ENCODE peak calls at places on chromosomes 3 and 15, in six cellular contexts. One of them, this sample, is unnamed.

GRCh38 chr3:185677146-185677829 is 91.2 kb downstream of the SENP2 start:
- DNase-seq in GM23248: peak; percentile 86
- DNase-seq in brain microvascular endothelial cell: peak; percentile 77
- DNase-seq in OCI-LY7: peak; percentile 40
- DNase-seq in K562: peak; percentile 68
- DNase-seq in naive thymus-derived CD4-positive, alpha-beta T cell: no peak
- DNase-seq in this sample: peak; percentile 83

GRCh38 chr15:100171411-100171810 is 170.4 kb downstream of the ADAMTS17 start:
- DNase-seq in GM23248: no peak
- DNase-seq in brain microvascular endothelial cell: no peak
- DNase-seq in OCI-LY7: no peak
- DNase-seq in K562: no peak
- DNase-seq in naive thymus-derived CD4-positive, alpha-beta T cell: no peak
- DNase-seq in this sample: no peak

GRCh38 chr15:80906159-80906775 is 83.4 kb downstream of the MESD start:
- DNase-seq in GM23248: peak; percentile 46
- DNase-seq in brain microvascular endothelial cell: no peak
- DNase-seq in OCI-LY7: no peak
- DNase-seq in K562: peak; percentile 18
- DNase-seq in naive thymus-derived CD4-positive, alpha-beta T cell: no peak
- DNase-seq in this sample: peak; percentile 43

GRCh38 chr3:71930056-71930991 is 145.4 kb upstream of the PROK2 start:
- DNase-seq in GM23248: peak; percentile 87
- DNase-seq in brain microvascular endothelial cell: peak; percentile 19
- DNase-seq in OCI-LY7: peak; percentile 59
- DNase-seq in K562: peak; percentile 13
- DNase-seq in naive thymus-derived CD4-positive, alpha-beta T cell: no peak
- DNase-seq in this sample: peak; percentile 90

GRCh38 chr3:128473180-128473519 is 6.5 kb upstream of the DNAJB8 start:
- DNase-seq in GM23248: no peak
- DNase-seq in brain microvascular endothelial cell: no peak
- DNase-seq in OCI-LY7: no peak
- DNase-seq in K562: no peak
- DNase-seq in naive thymus-derived CD4-positive, alpha-beta T cell: no peak
- DNase-seq in this sample: no peak

GRCh38 chr3:194043516-194043915 is 92.4 kb upstream of the HES1 start:
- DNase-seq in GM23248: peak; percentile 80
- DNase-seq in brain microvascular endothelial cell: peak; percentile 46
- DNase-seq in OCI-LY7: no peak
- DNase-seq in K562: peak; percentile 63
- DNase-seq in naive thymus-derived CD4-positive, alpha-beta T cell: no peak
- DNase-seq in this sample: no peak

GRCh38 chr15:78306176-78306774 is 6.9 kb upstream of the SKIC8 start:
- DNase-seq in GM23248: peak; percentile 77
- DNase-seq in brain microvascular endothelial cell: peak; percentile 75
- DNase-seq in OCI-LY7: no peak
- DNase-seq in K562: peak; percentile 86
- DNase-seq in naive thymus-derived CD4-positive, alpha-beta T cell: no peak
- DNase-seq in this sample: no peak

GRCh38 chr3:44175070-44175469 is 66.6 kb upstream of the TOPAZ1 start:
- DNase-seq in GM23248: no peak
- DNase-seq in brain microvascular endothelial cell: no peak
- DNase-seq in OCI-LY7: no peak
- DNase-seq in K562: no peak
- DNase-seq in naive thymus-derived CD4-positive, alpha-beta T cell: no peak
- DNase-seq in this sample: no peak

GRCh38 chr15:79027532-79028410 is 62.8 kb downstream of the RASGRF1 start:
- DNase-seq in GM23248: no peak
- DNase-seq in brain microvascular endothelial cell: no peak
- DNase-seq in OCI-LY7: no peak
- DNase-seq in K562: no peak
- DNase-seq in naive thymus-derived CD4-positive, alpha-beta T cell: no peak
- DNase-seq in this sample: no peak

GRCh38 chr3:137071104-137071503 is 113.3 kb downstream of the IL20RB start:
- DNase-seq in GM23248: no peak
- DNase-seq in brain microvascular endothelial cell: no peak
- DNase-seq in OCI-LY7: no peak
- DNase-seq in K562: no peak
- DNase-seq in naive thymus-derived CD4-positive, alpha-beta T cell: no peak
- DNase-seq in this sample: no peak

GRCh38 chr3:74614133-74614967 is at the start of gene CNTN3:
- DNase-seq in GM23248: peak; percentile 69
- DNase-seq in brain microvascular endothelial cell: no peak
- DNase-seq in OCI-LY7: no peak
- DNase-seq in K562: no peak
- DNase-seq in naive thymus-derived CD4-positive, alpha-beta T cell: no peak
- DNase-seq in this sample: peak; percentile 34

GRCh38 chr3:73808862-73809509 is 184.2 kb upstream of the PDZRN3 start:
- DNase-seq in GM23248: no peak
- DNase-seq in brain microvascular endothelial cell: no peak
- DNase-seq in OCI-LY7: no peak
- DNase-seq in K562: no peak
- DNase-seq in naive thymus-derived CD4-positive, alpha-beta T cell: no peak
- DNase-seq in this sample: peak; percentile 74

GRCh38 chr15:52255935-52256334 is 39.7 kb downstream of the MYO5C start:
- DNase-seq in GM23248: no peak
- DNase-seq in brain microvascular endothelial cell: no peak
- DNase-seq in OCI-LY7: no peak
- DNase-seq in K562: no peak
- DNase-seq in naive thymus-derived CD4-positive, alpha-beta T cell: no peak
- DNase-seq in this sample: no peak

GRCh38 chr3:100105536-100105935 is 8.8 kb downstream of the FILIP1L start:
- DNase-seq in GM23248: peak; percentile 8
- DNase-seq in brain microvascular endothelial cell: no peak
- DNase-seq in OCI-LY7: peak; percentile 76
- DNase-seq in K562: no peak
- DNase-seq in naive thymus-derived CD4-positive, alpha-beta T cell: no peak
- DNase-seq in this sample: no peak

GRCh38 chr3:33398410-33398809 is 41.8 kb downstream of the UBP1 start:
- DNase-seq in GM23248: no peak
- DNase-seq in brain microvascular endothelial cell: no peak
- DNase-seq in OCI-LY7: no peak
- DNase-seq in K562: no peak
- DNase-seq in naive thymus-derived CD4-positive, alpha-beta T cell: no peak
- DNase-seq in this sample: no peak

GRCh38 chr3:123446210-123446609 is 2.7 kb downstream of the ADCY5 start:
- DNase-seq in GM23248: no peak
- DNase-seq in brain microvascular endothelial cell: no peak
- DNase-seq in OCI-LY7: no peak
- DNase-seq in K562: no peak
- DNase-seq in naive thymus-derived CD4-positive, alpha-beta T cell: no peak
- DNase-seq in this sample: no peak
- H3K27ac ChIP-seq in GM23248: no peak overlapping the region
- H3K27ac ChIP-seq in brain microvascular endothelial cell: no peak overlapping the region
- H3K27ac ChIP-seq in OCI-LY7: no peak overlapping the region
- H3K27ac ChIP-seq in K562: no peak overlapping the region
- H3K27ac ChIP-seq in naive thymus-derived CD4-positive, alpha-beta T cell: no peak overlapping the region
- H3K27ac ChIP-seq in this sample: no peak overlapping the region

DNA sequence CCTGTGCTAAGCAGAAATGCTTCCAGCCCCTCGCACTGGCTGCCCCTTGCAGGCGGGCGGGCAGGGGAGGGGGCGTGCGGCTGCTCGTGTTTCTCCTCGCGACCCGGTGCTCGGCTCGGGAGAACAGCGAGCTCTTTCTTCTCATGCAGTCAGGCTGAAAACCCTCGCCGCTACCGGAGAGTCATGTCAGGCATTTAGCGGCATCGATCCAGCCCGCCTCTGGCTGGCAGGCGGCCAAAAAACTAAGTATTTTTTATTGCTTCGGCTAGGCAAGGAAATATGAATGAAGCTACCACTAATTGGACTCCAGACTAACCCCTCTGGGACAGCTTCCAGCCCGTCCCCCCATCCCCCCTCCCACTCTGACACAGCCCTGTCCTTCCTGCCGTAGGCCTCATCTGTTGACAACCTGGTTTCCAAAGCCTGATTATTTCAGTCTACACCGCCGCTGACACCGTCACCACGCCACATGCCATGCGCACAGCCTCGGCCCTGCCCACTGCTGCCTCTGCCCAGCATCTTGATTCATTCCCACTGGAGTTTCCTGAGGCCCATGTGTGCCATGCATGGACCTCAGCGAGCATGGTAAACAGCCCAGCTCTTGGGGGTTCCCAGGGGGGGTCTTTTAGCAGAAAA is 35.3 kb downstream of the TLE3 start:
- DNase-seq in GM23248: no peak
- DNase-seq in brain microvascular endothelial cell: peak; percentile 87
- DNase-seq in OCI-LY7: no peak
- DNase-seq in K562: no peak
- DNase-seq in naive thymus-derived CD4-positive, alpha-beta T cell: no peak
- DNase-seq in this sample: no peak
- H3K27ac ChIP-seq in GM23248: no peak overlapping the region
- H3K27ac ChIP-seq in brain microvascular endothelial cell: no peak overlapping the region
- H3K27ac ChIP-seq in OCI-LY7: no peak overlapping the region
- H3K27ac ChIP-seq in K562: no peak overlapping the region
- H3K27ac ChIP-seq in naive thymus-derived CD4-positive, alpha-beta T cell: no peak overlapping the region
- H3K27ac ChIP-seq in this sample: no peak overlapping the region

GRCh38 chr15:43899928-43900327 is 73.1 kb downstream of the WDR76 start:
- DNase-seq in GM23248: peak; percentile 26
- DNase-seq in brain microvascular endothelial cell: no peak
- DNase-seq in OCI-LY7: no peak
- DNase-seq in K562: peak; percentile 82
- DNase-seq in naive thymus-derived CD4-positive, alpha-beta T cell: no peak
- DNase-seq in this sample: no peak
- H3K27ac ChIP-seq in GM23248: no peak overlapping the region
- H3K27ac ChIP-seq in brain microvascular endothelial cell: no peak overlapping the region
- H3K27ac ChIP-seq in OCI-LY7: no peak overlapping the region
- H3K27ac ChIP-seq in K562: peak overlapping the region; percentile 72
- H3K27ac ChIP-seq in naive thymus-derived CD4-positive, alpha-beta T cell: no peak overlapping the region
- H3K27ac ChIP-seq in this sample: no peak overlapping the region

DNA sequence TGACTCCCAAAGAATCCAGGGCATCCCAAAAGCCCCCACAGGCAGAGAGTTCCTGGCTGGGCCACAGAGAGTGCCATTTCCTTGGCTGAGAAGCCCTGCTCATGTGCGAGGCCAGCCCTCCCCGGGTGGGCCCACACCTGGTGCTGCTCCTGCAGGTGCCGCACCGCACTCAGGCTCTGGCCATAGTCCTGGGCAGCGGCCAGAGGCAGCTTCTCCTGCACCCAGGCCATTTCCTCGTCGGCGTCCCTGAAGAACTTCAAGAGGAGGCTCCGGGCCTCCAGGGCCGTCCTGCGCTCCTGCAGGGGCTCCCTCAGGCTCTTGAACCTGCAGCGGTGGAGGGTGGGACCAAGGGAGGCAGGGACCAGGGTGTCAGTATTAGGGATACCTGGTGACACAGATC is 18.1 kb downstream of the PLA2G4B start:
- DNase-seq in GM23248: no peak
- DNase-seq in brain microvascular endothelial cell: no peak
- DNase-seq in OCI-LY7: no peak
- DNase-seq in K562: no peak
- DNase-seq in naive thymus-derived CD4-positive, alpha-beta T cell: no peak
- DNase-seq in this sample: no peak
- H3K27ac ChIP-seq in GM23248: no peak overlapping the region
- H3K27ac ChIP-seq in brain microvascular endothelial cell: no peak overlapping the region
- H3K27ac ChIP-seq in OCI-LY7: no peak overlapping the region
- H3K27ac ChIP-seq in K562: no peak overlapping the region
- H3K27ac ChIP-seq in naive thymus-derived CD4-positive, alpha-beta T cell: no peak overlapping the region
- H3K27ac ChIP-seq in this sample: no peak overlapping the region

DNA sequence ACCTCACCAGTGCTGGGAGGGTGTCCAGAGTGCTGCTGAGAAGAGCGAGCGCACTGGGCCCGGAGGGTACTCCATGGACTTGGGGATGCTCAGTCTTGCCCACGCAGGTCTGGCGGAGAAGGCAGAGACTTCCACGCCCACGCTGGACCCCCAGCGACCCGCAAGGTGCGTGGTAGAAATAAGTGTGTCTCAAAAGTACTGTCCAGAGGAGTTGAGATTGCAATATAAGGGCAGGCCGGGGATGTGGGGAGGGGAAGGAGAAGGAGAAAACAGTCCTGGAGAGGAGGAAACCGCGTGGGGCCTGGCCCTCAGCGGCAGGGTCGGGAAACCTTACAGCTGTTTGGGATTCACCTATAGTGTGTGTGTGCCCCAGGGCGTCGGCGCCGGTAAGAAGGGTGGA is 38.9 kb downstream of the NR2F2 start:
- DNase-seq in GM23248: no peak
- DNase-seq in brain microvascular endothelial cell: no peak
- DNase-seq in OCI-LY7: no peak
- DNase-seq in K562: no peak
- DNase-seq in naive thymus-derived CD4-positive, alpha-beta T cell: no peak
- DNase-seq in this sample: no peak
- H3K27ac ChIP-seq in GM23248: no peak overlapping the region
- H3K27ac ChIP-seq in brain microvascular endothelial cell: no peak overlapping the region
- H3K27ac ChIP-seq in OCI-LY7: no peak overlapping the region
- H3K27ac ChIP-seq in K562: no peak overlapping the region
- H3K27ac ChIP-seq in naive thymus-derived CD4-positive, alpha-beta T cell: no peak overlapping the region
- H3K27ac ChIP-seq in this sample: no peak overlapping the region

GRCh38 chr3:12584091-12584490 is 27.2 kb downstream of the MKRN2 start:
- DNase-seq in GM23248: no peak
- DNase-seq in brain microvascular endothelial cell: no peak
- DNase-seq in OCI-LY7: no peak
- DNase-seq in K562: no peak
- DNase-seq in naive thymus-derived CD4-positive, alpha-beta T cell: no peak
- DNase-seq in this sample: no peak
- H3K27ac ChIP-seq in GM23248: no peak overlapping the region
- H3K27ac ChIP-seq in brain microvascular endothelial cell: no peak overlapping the region
- H3K27ac ChIP-seq in OCI-LY7: no peak overlapping the region
- H3K27ac ChIP-seq in K562: no peak overlapping the region
- H3K27ac ChIP-seq in naive thymus-derived CD4-positive, alpha-beta T cell: no peak overlapping the region
- H3K27ac ChIP-seq in this sample: peak overlapping the region; percentile 70

This sample was measured in cardiac muscle cell.